ENCODE peak calls at places on chromosome 14, in eight cellular contexts. B is upper lobe of right lung, L is astrocyte, Q is right lobe of liver, E is SK-N-SH, C is HL-60, R is heart left ventricle, U is lung. A is an unnamed sample.

GRCh38 chr14:19799880-19800279 is 3.7 kb upstream of the OR4N2 start:
- DNase-seq in B (peak), L (no peak), Q (no peak), E (no peak), C (no peak), R (no peak), U (no peak), A (no peak)

GRCh38 chr14:105889666-105890473 is 363.5 kb downstream of the TMEM121 start:
- DNase-seq in B (peak), L (no peak), Q (peak), E (peak), C (no peak), R (peak), U (no peak), A (peak)

GRCh38 chr14:69237142-69237541 is 22.8 kb upstream of the GALNT16 start:
- DNase-seq in B (no peak), L (no peak), Q (no peak), E (no peak), C (no peak), R (no peak), U (no peak), A (no peak)

GRCh38 chr14:69518341-69519101 is 34.0 kb downstream of the PLEKHD1 start:
- DNase-seq in B (peak), L (no peak), Q (no peak), E (no peak), C (no peak), R (no peak), U (peak), A (no peak)

GRCh38 chr14:99055816-99056215 is 216.2 kb downstream of the BCL11B start:
- DNase-seq in B (no peak), L (no peak), Q (no peak), E (no peak), C (no peak), R (no peak), U (no peak), A (no peak)

GRCh38 chr14:50215416-50215815 is 16.0 kb downstream of the SOS2 start:
- DNase-seq in B (no peak), L (no peak), Q (no peak), E (no peak), C (no peak), R (no peak), U (no peak), A (no peak)

GRCh38 chr14:99621948-99622347 is 17.9 kb upstream of the CCDC85C start:
- DNase-seq in B (no peak), L (no peak), Q (no peak), E (no peak), C (no peak), R (no peak), U (no peak), A (no peak)

GRCh38 chr14:77498984-77499527 is 440 bp upstream of the ISM2 start:
- DNase-seq in B (peak), L (no peak), Q (no peak), E (no peak), C (no peak), R (no peak), U (no peak), A (no peak)

GRCh38 chr14:58131386-58131785 is 20.6 kb downstream of the ARMH4 start:
- DNase-seq in B (no peak), L (peak), Q (peak), E (no peak), C (no peak), R (no peak), U (no peak), A (no peak)

GRCh38 chr14:43413094-43413493 is 1094.0 kb downstream of the FSCB start:
- DNase-seq in B (no peak), L (no peak), Q (no peak), E (no peak), C (no peak), R (no peak), U (no peak), A (no peak)

GRCh38 chr14:102071283-102071998 is 15.4 kb downstream of the HSP90AA1 start:
- DNase-seq in B (no peak), L (peak), Q (no peak), E (no peak), C (no peak), R (no peak), U (no peak), A (no peak)

GRCh38 chr14:100887728-100888335 is 15.7 kb downstream of the RTL1 start:
- DNase-seq in B (no peak), L (peak), Q (no peak), E (no peak), C (no peak), R (peak), U (no peak), A (no peak)

GRCh38 chr14:31864937-31865855 is 211.9 kb upstream of the ARHGAP5 start:
- DNase-seq in B (no peak), L (no peak), Q (no peak), E (no peak), C (no peak), R (no peak), U (no peak), A (peak)

GRCh38 chr14:97783001-97783400 is 985.8 kb downstream of the VRK1 start:
- DNase-seq in B (no peak), L (no peak), Q (no peak), E (no peak), C (no peak), R (no peak), U (no peak), A (no peak)

GRCh38 chr14:71686677-71687076 is 245.6 kb upstream of the RGS6 start:
- DNase-seq in B (no peak), L (peak), Q (no peak), E (no peak), C (no peak), R (no peak), U (no peak), A (no peak)

GRCh38 chr14:72904840-72905561 is 11.1 kb upstream of the DPF3 start:
- DNase-seq in B (no peak), L (peak), Q (no peak), E (peak), C (no peak), R (no peak), U (peak), A (no peak)

GRCh38 chr14:76292561-76292960 is 83.4 kb upstream of the ESRRB start:
- DNase-seq in B (no peak), L (no peak), Q (no peak), E (no peak), C (no peak), R (no peak), U (no peak), A (no peak)

GRCh38 chr14:72597834-72598233 is 296.1 kb downstream of the DPF3 start:
- DNase-seq in B (no peak), L (no peak), Q (no peak), E (no peak), C (no peak), R (no peak), U (no peak), A (no peak)

GRCh38 chr14:104086661-104087461 is 1.4 kb downstream of the ASPG start:
- DNase-seq in B (peak), L (no peak), Q (peak), E (peak), C (no peak), R (peak), U (no peak), A (no peak)

GRCh38 chr14:66045572-66046021 is 440.6 kb upstream of the CCDC196 start:
- DNase-seq in B (no peak), L (peak), Q (no peak), E (no peak), C (no peak), R (peak), U (no peak), A (no peak)

GRCh38 chr14:100679707-100680438 is 46.8 kb upstream of the DLK1 start:
- DNase-seq in B (no peak), L (peak), Q (peak), E (no peak), C (no peak), R (peak), U (peak), A (no peak)

GRCh38 chr14:89771251-89771650 is 183.3 kb downstream of the EFCAB11 start:
- DNase-seq in B (no peak), L (peak), Q (no peak), E (no peak), C (no peak), R (no peak), U (no peak), A (no peak)

GRCh38 chr14:34711169-34711568 is 3.2 kb downstream of the CFL2 start:
- DNase-seq in B (no peak), L (peak), Q (no peak), E (peak), C (no peak), R (no peak), U (no peak), A (no peak)

GRCh38 chr14:90532826-90533525 is 136.1 kb downstream of the CALM1 start:
- DNase-seq in B (no peak), L (no peak), Q (no peak), E (peak), C (no peak), R (no peak), U (no peak), A (no peak)

DNA sequence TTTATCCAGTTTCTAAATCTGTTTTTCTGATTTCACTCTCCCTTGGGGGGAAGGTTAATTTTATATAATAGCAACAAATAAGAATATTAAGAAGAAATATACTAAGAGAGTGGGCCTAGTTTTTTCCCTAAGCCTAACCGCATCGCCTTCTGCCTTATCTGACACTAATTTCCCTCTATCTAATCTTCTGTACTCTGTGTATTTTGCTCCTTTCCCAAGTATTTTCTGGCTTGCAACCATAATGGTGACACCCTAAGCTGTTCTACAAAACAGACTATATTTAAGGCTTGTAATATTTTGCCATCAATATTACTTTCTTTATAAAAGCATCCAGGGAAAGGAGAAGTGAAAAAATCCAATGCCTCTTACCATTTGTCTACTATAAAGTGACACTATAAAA is 1168.8 kb downstream of the GALC start:
- DNase-seq in B (no peak), L (no peak), Q (no peak), E (no peak), C (no peak), R (no peak), U (no peak), A (no peak)
- H3K27ac ChIP-seq in B (no peak), L (no peak), Q (no peak), E (no peak), C (no peak), R (no peak), U (no peak), A (no peak)

DNA sequence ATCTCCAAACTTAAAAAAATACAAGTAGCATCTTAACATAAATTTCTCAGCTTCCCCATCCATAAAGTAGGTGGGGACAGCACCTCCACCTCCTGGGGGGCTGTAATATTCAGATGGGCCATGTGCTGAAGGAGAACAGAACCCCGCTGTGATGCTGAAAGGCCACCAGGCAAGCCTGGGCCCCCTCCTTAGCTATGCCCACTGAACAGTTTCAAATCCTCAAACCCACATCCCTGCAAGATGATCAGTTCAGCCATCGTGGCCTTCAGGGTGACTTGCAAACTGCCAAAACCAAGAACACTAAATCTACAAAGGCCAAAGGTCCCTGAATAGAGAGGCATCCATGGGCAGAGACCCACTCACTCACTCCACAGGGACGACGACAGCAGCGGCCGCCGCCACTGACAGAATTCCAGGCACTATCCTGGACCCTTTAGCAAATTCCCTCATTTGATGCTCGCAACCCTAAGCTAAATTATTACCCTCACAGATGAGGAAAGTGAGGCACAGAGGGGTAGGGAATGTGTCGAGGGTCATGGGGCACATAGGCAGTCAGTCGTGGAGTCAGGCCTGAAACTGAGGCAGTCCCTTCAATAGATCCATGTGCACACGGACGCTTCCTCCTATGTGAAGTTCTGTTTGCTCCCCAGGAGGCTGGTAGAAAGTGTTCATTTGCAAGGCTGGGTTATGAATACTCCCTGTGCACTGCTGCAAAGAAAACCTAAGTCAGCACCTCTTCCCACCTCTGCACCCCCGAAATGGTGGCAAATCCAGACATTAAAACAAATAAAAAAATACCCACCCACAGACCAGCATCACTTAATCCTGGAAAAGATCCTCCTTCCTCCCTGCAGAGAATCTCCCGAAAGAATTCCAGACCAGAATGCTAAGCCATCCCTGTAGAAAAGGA is 5.9 kb downstream of the ITPK1 start:
- DNase-seq in B (no peak), L (no peak), Q (no peak), E (no peak), C (no peak), R (no peak), U (no peak), A (no peak)
- H3K27ac ChIP-seq in B (no peak), L (no peak), Q (no peak), E (no peak), C (no peak), R (no peak), U (no peak), A (no peak)

DNA sequence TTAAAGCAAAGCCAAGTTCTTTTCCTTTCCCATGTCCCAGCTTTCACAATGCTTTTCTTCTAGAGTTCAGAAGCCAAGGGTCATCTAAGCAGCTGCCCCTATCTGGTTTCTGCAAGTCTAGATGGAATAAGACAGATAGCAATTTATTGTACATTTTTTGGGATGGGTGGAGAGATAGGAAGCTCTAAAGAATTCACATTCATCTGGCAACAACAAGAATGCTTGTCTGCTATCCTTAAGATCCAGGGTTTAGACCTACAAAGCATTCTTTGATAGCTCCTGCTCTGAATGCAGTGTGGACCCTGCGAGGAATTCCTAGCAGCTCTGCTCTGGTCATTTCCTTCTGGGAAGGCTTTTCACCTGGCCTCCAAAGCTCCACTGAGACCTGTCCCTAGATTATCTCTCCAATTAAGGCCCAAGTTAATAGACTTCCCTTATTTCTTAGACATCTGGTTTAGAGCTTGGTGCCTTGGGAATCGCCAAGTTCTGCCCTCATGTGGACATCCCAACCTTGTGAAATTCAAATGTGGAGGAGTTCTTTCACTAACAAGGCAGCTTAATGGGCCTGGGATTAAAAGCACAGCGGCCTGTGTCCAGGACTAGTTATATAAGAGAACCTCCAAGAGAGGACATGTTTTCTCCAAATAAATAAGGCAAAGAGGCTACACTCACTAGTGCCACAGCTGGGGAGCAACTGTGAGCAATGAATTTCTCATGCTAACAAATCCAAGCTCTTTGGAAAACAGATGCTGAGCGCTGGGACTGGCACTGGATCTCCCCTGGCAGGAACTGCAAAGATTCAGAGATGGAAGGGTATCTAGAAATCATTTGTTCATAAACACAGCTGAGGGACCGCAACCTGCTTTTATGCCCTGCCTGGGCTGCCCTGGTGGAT is 384.5 kb upstream of the DDHD1 start:
- DNase-seq in B (no peak), L (no peak), Q (no peak), E (no peak), C (no peak), R (no peak), U (no peak), A (no peak)
- H3K27ac ChIP-seq in B (no peak), L (no peak), Q (no peak), E (no peak), C (no peak), R (peak), U (peak), A (no peak)

DNA sequence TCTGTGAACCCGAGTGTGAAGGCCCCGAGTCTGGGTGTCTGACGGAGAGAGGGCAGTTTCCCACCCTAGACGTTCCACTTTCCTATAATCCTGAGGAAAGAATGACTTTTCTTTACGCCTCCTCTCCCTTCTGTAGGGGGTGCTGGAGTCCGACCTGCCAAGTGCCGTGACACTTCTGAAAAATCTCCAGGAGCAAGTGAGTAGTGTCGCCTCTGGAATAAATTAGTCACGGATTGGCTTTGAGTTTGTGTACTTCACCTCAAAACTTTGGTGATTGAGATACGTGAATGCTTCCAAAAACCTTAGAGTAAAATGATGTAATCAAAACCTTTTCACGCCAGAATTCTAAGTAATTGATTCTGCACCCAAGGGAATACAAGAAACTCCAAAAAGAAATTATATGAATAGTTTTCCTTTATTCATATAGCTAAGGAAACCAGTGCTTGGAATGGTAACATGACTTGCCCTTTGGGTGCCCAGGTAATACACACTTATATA is 452 bp downstream of the NGDN start:
- DNase-seq in B (no peak), L (peak), Q (no peak), E (no peak), C (no peak), R (no peak), U (no peak), A (no peak)
- H3K27ac ChIP-seq in B (peak), L (peak), Q (peak), E (peak), C (peak), R (peak), U (peak), A (peak)

GRCh38 chr14:75247286-75247922 is 31.2 kb upstream of the FOS start:
- DNase-seq in B (no peak), L (no peak), Q (no peak), E (no peak), C (no peak), R (no peak), U (no peak), A (no peak)

GRCh38 chr14:75249958-75250336 is 28.7 kb upstream of the FOS start:
- DNase-seq in B (no peak), L (no peak), Q (no peak), E (no peak), C (no peak), R (no peak), U (no peak), A (no peak)

GRCh38 chr14:75250800-75251199 is 27.8 kb upstream of the FOS start:
- DNase-seq in B (no peak), L (no peak), Q (no peak), E (no peak), C (no peak), R (no peak), U (no peak), A (no peak)

GRCh38 chr14:75247939-75248338 is 30.7 kb upstream of the FOS start:
- DNase-seq in B (no peak), L (no peak), Q (no peak), E (no peak), C (no peak), R (no peak), U (no peak), A (no peak)

DNA sequence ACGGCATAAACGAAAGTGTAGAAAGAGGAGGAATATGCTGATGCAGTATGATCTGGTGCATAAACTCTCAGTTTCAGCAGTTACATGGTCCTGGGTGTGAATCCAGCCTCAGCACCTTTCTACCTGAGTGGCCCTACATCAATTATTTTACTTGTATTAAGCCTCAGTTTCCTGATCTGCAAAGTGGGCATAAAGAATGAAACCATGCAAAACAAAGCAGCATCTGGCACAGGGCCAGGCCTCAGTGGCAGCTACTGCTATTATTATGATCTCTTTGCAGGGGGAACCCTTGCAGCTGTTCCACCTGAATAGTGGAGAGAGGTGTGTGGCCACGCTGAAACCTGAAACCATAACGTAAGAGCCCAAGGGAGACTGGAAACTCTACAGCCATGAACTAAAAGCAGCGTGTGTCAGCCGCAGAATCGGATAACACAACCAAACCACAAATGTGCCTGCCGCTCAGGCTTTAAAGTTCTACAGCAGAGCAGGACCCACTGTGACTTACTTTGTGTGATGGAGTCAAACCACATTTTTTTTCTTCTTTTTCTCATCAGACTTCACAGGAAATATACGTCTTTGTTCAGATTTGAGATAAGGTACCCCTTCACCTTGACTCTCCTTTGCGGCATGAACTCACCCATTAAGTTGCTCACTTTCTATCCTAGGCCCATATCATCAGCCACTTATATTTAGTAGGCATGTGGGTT is 29.2 kb upstream of the FOS start:
- DNase-seq in B (peak), L (peak), Q (peak), E (no peak), C (no peak), R (no peak), U (no peak), A (no peak)
- H3K27ac ChIP-seq in B (no peak), L (no peak), Q (peak), E (no peak), C (no peak), R (no peak), U (no peak), A (peak)

GRCh38 chr14:54651649-54652048 is 84.7 kb downstream of the SAMD4A start:
- DNase-seq in B (no peak), L (peak), Q (no peak), E (no peak), C (no peak), R (no peak), U (no peak), A (no peak)

GRCh38 chr14:54654600-54654999 is 87.7 kb downstream of the SAMD4A start:
- DNase-seq in B (no peak), L (no peak), Q (no peak), E (no peak), C (no peak), R (no peak), U (no peak), A (no peak)

GRCh38 chr14:54652890-54653201 is 85.9 kb downstream of the SAMD4A start:
- DNase-seq in B (no peak), L (no peak), Q (no peak), E (no peak), C (no peak), R (no peak), U (no peak), A (no peak)

GRCh38 chr14:54652188-54652889 is 85.4 kb downstream of the SAMD4A start:
- DNase-seq in B (peak), L (peak), Q (peak), E (no peak), C (no peak), R (peak), U (peak), A (peak)

GRCh38 chr14:54653764-54654469 is 87.0 kb downstream of the SAMD4A start:
- DNase-seq in B (no peak), L (peak), Q (peak), E (no peak), C (no peak), R (peak), U (no peak), A (no peak)
- H3K27ac ChIP-seq in B (peak), L (peak), Q (peak), E (no peak), C (no peak), R (peak), U (peak), A (peak)